ENCODE peak calls at places on chromosomes 4 and X, in six cellular contexts. Q is H4, H is MCF 10A, F is NCI-H1694, X is iris pigment epithelial cell, I is NCI-H82. L is an unnamed sample.

GRCh38 chr4:182240161-182241130 is 2.8 kb upstream of the TENM3 start:
- DNase-seq in Q (peak; percentile 17), H (no peak), F (no peak), X (peak; percentile 85), I (no peak), L (no peak)

GRCh38 chrX:65726708-65727107 is 59.3 kb downstream of the MSN start:
- DNase-seq in Q (no peak), H (no peak), F (no peak), X (no peak), I (no peak), L (no peak)

GRCh38 chrX:114924846-114925245 is 92.6 kb downstream of the IL13RA2 start:
- DNase-seq in Q (peak; percentile 18), H (no peak), F (no peak), X (peak; percentile 72), I (no peak), L (no peak)

GRCh38 chr4:97496298-97496873 is 646.9 kb downstream of the STPG2 start:
- DNase-seq in Q (peak; percentile 7), H (peak; percentile 78), F (no peak), X (peak; percentile 1), I (no peak), L (no peak)

GRCh38 chrX:67044029-67044653 is 405.3 kb upstream of the EDA2R start:
- DNase-seq in Q (no peak), H (no peak), F (no peak), X (no peak), I (no peak), L (no peak)

GRCh38 chr4:139789096-139789495 is 123.5 kb downstream of the MGST2 start:
- DNase-seq in Q (no peak), H (no peak), F (no peak), X (no peak), I (no peak), L (no peak)

GRCh38 chr4:185018834-185019450 is 652 bp downstream of the HELT start:
- DNase-seq in Q (no peak), H (no peak), F (no peak), X (peak; percentile 15), I (no peak), L (no peak)

GRCh38 chr4:145731026-145731425 is 51.1 kb downstream of the C4orf51 start:
- DNase-seq in Q (peak; percentile 18), H (no peak), F (peak; percentile 51), X (peak; percentile 18), I (peak; percentile 24), L (no peak)

GRCh38 chr4:147843162-147843561 is 111.3 kb downstream of the ARHGAP10 start:
- DNase-seq in Q (peak; percentile 33), H (peak; percentile 66), F (no peak), X (no peak), I (peak; percentile 64), L (peak; percentile 47)

GRCh38 chr4:128868758-128869157 is 59.3 kb downstream of the JADE1 start:
- DNase-seq in Q (no peak), H (peak; percentile 63), F (no peak), X (peak; percentile 65), I (no peak), L (no peak)

GRCh38 chr4:1793940-1794808 is 1.1 kb downstream of the FGFR3 start:
- DNase-seq in Q (no peak), H (peak; percentile 13), F (no peak), X (peak; percentile 30), I (peak; percentile 24), L (no peak)

GRCh38 chr4:88211473-88212252 is 53.2 kb upstream of the ABCG2 start:
- DNase-seq in Q (no peak), H (peak; percentile 68), F (peak; percentile 58), X (peak; percentile 38), I (peak; percentile 67), L (peak; percentile 15)

GRCh38 chr4:1113311-1114009 is at the start of gene RNF212:
- DNase-seq in Q (no peak), H (no peak), F (no peak), X (no peak), I (no peak), L (no peak)

L was measured in WERI-Rb-1.